ENCODE peak calls at places on chromosomes 12 and 14, in four cellular contexts. One of them, this sample, is unnamed.
A peak's percentile ranks its signal among the peaks of the same experiment; 100 is the strongest.

GRCh38 chr12:132179431-132180362 is 35.4 kb downstream of the NOC4L start:
- DNase-seq in stomach: no peak
- DNase-seq in mesenchymal stem cell: no peak
- DNase-seq in DND-41: no peak
- DNase-seq in this sample: no peak

GRCh38 chr12:109461846-109462766 is 15.0 kb downstream of the KCTD10 start:
- DNase-seq in stomach: peak; percentile 52
- DNase-seq in DND-41: no peak
- DNase-seq in mesenchymal stem cell: peak; percentile 86
- DNase-seq in this sample: no peak

GRCh38 chr14:76050797-76051392 is 65.3 kb downstream of the IFT43 start:
- DNase-seq in mesenchymal stem cell: peak; percentile 62
- DNase-seq in stomach: peak; percentile 33
- DNase-seq in DND-41: peak; percentile 63
- DNase-seq in this sample: no peak

GRCh38 chr12:43396671-43397070 is 155.3 kb downstream of the ADAMTS20 start:
- DNase-seq in mesenchymal stem cell: no peak
- DNase-seq in DND-41: no peak
- DNase-seq in stomach: no peak
- DNase-seq in this sample: no peak

GRCh38 chr14:21039585-21040369 is 2.4 kb upstream of the RNASE7 start:
- DNase-seq in mesenchymal stem cell: peak; percentile 76
- DNase-seq in DND-41: peak; percentile 21
- DNase-seq in stomach: peak; percentile 49
- DNase-seq in this sample: peak; percentile 17

GRCh38 chr12:65667932-65668331 is 156.4 kb upstream of the HMGA2 start:
- DNase-seq in stomach: no peak
- DNase-seq in DND-41: no peak
- DNase-seq in mesenchymal stem cell: no peak
- DNase-seq in this sample: no peak

GRCh38 chr14:105485720-105486332 is 860 bp upstream of the CRIP1 start:
- DNase-seq in mesenchymal stem cell: peak; percentile 57
- DNase-seq in stomach: no peak
- DNase-seq in DND-41: peak; percentile 39
- DNase-seq in this sample: no peak

GRCh38 chr12:31626270-31626669 is 33.2 kb upstream of the ETFBKMT start:
- DNase-seq in mesenchymal stem cell: no peak
- DNase-seq in stomach: peak; percentile 13
- DNase-seq in DND-41: no peak
- DNase-seq in this sample: no peak

DNA sequence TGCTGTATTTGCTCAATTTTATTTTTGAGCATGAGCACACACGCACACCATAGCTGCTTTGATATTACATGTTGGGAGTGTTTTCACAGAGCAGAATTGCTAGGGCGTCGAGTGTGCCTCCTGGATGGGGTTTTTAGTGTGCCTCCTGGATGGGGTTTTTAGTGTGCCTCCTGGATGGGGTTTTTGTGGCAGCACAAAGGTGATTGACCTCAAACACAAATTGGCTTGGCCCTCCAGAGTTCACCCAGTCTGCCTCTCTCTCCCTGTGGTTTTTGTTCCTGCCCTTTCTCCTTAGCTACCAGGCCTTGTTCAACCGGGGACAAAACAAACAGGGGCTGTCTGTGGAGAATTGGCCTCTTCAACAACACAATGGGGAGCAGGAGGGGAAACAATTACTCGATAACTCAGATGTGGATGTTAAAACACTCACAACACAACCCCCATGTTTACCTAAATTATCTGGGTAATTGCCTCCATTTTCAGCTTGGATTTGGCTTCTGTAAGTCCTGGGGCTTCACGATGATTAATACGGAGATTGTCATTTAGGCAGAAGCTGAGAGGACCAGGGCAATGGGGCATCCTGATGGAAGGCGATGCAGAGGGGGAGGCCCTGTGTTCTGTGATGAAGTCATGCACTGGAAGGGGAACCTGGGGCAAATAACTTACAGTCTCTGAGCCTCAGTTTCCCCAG is 26.9 kb downstream of the TBX3 start:
- DNase-seq in DND-41: no peak
- DNase-seq in mesenchymal stem cell: peak; percentile 33
- DNase-seq in stomach: no peak
- DNase-seq in this sample: no peak
- H3K27ac ChIP-seq in DND-41: no peak overlapping the region
- H3K27ac ChIP-seq in mesenchymal stem cell: no peak overlapping the region
- H3K27ac ChIP-seq in stomach: no peak overlapping the region
- H3K27ac ChIP-seq in this sample: no peak overlapping the region

DNA sequence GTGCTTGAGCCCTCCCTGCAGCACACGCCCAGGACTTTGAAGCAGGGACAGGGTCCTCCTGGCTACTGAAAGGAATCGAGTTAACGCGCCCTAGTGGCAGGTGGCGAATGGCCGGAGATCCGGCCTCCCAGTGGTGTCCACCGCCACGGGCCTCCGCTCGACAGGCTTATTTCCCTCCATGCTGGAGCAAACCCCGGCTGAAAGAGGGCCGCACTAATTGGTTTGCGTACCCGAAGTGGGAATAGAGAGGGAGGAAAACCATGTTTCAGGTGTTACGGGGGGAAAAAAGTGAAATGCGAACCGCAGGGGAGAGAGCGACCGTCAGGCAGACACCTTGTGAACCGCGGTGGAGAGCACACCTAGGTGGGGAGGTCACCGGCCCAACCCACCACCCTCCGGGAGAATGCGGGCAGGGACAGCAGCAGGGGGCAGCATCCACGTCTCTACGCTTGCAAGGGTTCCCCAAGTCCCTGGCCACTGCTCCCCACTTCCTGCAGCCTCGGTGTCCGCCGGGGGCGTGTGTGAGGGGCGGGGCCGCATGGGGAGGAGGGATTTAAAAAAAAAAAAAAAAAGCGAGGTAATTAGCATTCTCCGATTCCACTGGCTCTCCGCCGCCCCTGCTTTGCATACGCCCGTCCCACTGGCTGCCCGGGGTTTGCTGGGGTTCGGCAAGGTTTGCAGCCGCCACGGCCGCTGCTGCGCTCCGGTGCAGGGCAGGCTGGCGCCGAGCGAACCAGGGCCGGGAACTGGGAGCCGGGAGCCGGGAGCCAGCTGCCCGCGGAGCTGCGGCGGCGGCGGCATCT is 224.6 kb upstream of the CRY1 start:
- DNase-seq in DND-41: peak; percentile 59
- DNase-seq in mesenchymal stem cell: peak; percentile 72
- DNase-seq in stomach: peak; percentile 75
- DNase-seq in this sample: peak; percentile 85
- H3K4me3 ChIP-seq in DND-41: no peak overlapping the region
- H3K4me3 ChIP-seq in mesenchymal stem cell: peak overlapping the region; percentile 76
- H3K4me3 ChIP-seq in stomach: peak overlapping the region; percentile 43
- H3K4me3 ChIP-seq in this sample: peak overlapping the region; percentile 66

DNA sequence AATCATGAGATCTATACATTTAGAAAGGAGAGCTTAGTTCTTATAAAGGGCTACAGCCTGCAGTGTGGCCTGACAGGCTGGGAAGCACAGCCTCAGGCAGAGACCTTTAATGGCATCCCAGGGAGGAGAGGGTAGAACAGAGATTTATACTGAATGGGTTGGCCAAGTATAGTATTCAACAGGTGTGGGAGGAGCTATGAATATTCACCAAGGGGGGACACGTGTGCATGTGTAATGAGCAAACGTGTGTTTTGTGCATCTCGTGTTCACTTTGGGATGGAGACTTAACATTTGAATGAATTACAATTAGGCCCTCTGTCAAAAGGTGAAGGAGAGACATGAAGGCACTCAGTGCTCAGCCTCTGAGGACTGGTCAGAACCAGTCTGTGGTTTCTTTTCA is 5.2 kb downstream of the TDP1 start:
- DNase-seq in mesenchymal stem cell: no peak
- DNase-seq in DND-41: no peak
- DNase-seq in stomach: no peak
- DNase-seq in this sample: no peak
- H3K27ac ChIP-seq in mesenchymal stem cell: no peak overlapping the region
- H3K27ac ChIP-seq in DND-41: no peak overlapping the region
- H3K27ac ChIP-seq in stomach: no peak overlapping the region
- H3K27ac ChIP-seq in this sample: no peak overlapping the region

GRCh38 chr14:60652674-60653387 is 3.6 kb upstream of the SIX1 start:
- DNase-seq in mesenchymal stem cell: no peak
- DNase-seq in DND-41: no peak
- DNase-seq in stomach: no peak
- DNase-seq in this sample: no peak
- H3K4me3 ChIP-seq in mesenchymal stem cell: peak overlapping the region; percentile 60
- H3K4me3 ChIP-seq in DND-41: no peak overlapping the region
- H3K4me3 ChIP-seq in stomach: no peak overlapping the region
- H3K4me3 ChIP-seq in this sample: no peak overlapping the region

GRCh38 chr14:103347091-103347815 is 13.2 kb downstream of the EIF5 start:
- DNase-seq in mesenchymal stem cell: no peak
- DNase-seq in DND-41: no peak
- DNase-seq in stomach: no peak
- DNase-seq in this sample: no peak
- H3K27ac ChIP-seq in mesenchymal stem cell: no peak overlapping the region
- H3K27ac ChIP-seq in DND-41: no peak overlapping the region
- H3K27ac ChIP-seq in stomach: peak overlapping the region; percentile 14
- H3K27ac ChIP-seq in this sample: no peak overlapping the region

DNA sequence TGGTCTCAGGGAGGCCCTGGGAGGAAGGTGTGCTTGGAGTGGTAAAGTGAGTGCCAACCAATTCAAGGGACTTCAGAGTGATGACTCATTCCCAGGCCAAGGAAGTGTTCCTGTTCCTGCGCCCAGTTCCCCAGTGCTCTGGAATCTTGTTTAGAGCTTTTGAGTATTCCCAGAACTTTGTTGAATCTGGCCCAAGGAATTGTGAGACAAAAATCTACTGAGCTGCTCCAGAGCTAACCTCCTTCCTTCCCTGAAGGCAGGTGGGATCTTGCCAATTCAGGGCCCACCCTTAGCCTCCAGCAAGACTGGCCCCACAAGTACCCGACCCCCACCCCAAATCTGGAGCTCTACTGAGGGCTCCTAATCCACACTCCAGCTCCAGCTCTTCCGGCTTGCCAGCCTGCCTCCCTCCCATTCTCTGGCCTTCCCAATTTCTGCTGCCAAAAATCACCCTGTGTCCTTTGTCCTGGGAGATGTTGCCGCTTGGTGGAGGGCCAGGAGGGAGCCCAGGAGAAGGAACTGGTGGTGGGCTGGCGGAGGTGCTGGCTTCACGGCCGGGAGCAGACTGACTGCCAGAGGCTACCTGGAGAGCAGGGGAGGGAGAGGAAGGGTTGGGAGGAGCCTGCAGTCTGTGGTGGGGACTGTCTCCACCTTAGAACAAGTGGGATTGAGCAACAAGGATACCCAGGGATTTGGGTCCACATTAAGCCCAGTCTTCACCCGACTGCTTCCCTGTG is 2.0 kb upstream of the ATN1 start:
- DNase-seq in stomach: peak; percentile 77
- DNase-seq in mesenchymal stem cell: peak; percentile 92
- DNase-seq in DND-41: no peak
- DNase-seq in this sample: no peak
- H3K4me3 ChIP-seq in stomach: peak overlapping the region; percentile 92
- H3K4me3 ChIP-seq in mesenchymal stem cell: peak overlapping the region; percentile 84
- H3K4me3 ChIP-seq in DND-41: no peak overlapping the region
- H3K4me3 ChIP-seq in this sample: no peak overlapping the region

GRCh38 chr14:71646518-71646917 is 285.7 kb upstream of the RGS6 start:
- DNase-seq in mesenchymal stem cell: no peak
- DNase-seq in DND-41: no peak
- DNase-seq in stomach: no peak
- DNase-seq in this sample: no peak
- H3K27ac ChIP-seq in mesenchymal stem cell: no peak overlapping the region
- H3K27ac ChIP-seq in DND-41: peak overlapping the region; percentile 0
- H3K27ac ChIP-seq in stomach: no peak overlapping the region
- H3K27ac ChIP-seq in this sample: no peak overlapping the region